ENCODE peak calls at places on chromosomes 12 and 14, in four cellular contexts. H is GM12865, Q is GM23338, T is GM06990. C is an unnamed sample.

GRCh38 chr14:32008602-32009193 is 68.4 kb upstream of the ARHGAP5 start:
- DNase-seq in Q (no peak), T (no peak), H (no peak), C (no peak)

GRCh38 chr14:96634481-96634880 is 132.3 kb downstream of the PAPOLA start:
- DNase-seq in Q (no peak), T (no peak), H (no peak), C (no peak)

GRCh38 chr12:109202770-109203169 is 86.4 kb downstream of the ACACB start:
- DNase-seq in H (no peak), Q (no peak), T (no peak), C (no peak)

GRCh38 chr14:89625988-89626806 is 209.2 kb upstream of the FOXN3 start:
- DNase-seq in Q (no peak), T (no peak), H (peak), C (no peak)

GRCh38 chr12:15088115-15088514 is 115.3 kb downstream of the PDE6H start:
- DNase-seq in T (no peak), Q (no peak), H (peak), C (no peak)

GRCh38 chr12:75568801-75569200 is 57.4 kb upstream of the KRR1 start:
- DNase-seq in T (no peak), H (no peak), Q (no peak), C (no peak)

GRCh38 chr12:45726594-45727300 is 2.8 kb upstream of the ARID2 start:
- DNase-seq in Q (peak), T (peak), H (peak), C (peak)

GRCh38 chr14:101761881-101762529 is 496 bp downstream of the PPP2R5C start:
- DNase-seq in T (peak), H (peak), Q (peak), C (no peak)

GRCh38 chr14:104723651-104724406 is at the start of gene ADSS1:
- DNase-seq in Q (peak), T (peak), H (peak), C (no peak)

GRCh38 chr14:70257526-70257925 is 68.8 kb upstream of the SLC8A3 start:
- DNase-seq in Q (peak), T (no peak), H (peak), C (no peak)

GRCh38 chr12:51821423-51822260 is 26.9 kb downstream of the FIGNL2 start:
- DNase-seq in Q (peak), H (no peak), T (no peak), C (no peak)

GRCh38 chr14:82394916-82395315 is 861.3 kb upstream of the SEL1L start:
- DNase-seq in T (no peak), H (no peak), Q (no peak), C (no peak)

GRCh38 chr12:5988659-5989116 is 43.6 kb upstream of the ANO2 start:
- DNase-seq in H (peak), T (peak), Q (peak), C (peak)

GRCh38 chr12:47735649-47736048 is 10.4 kb upstream of the ENDOU start:
- DNase-seq in T (no peak), Q (no peak), H (no peak), C (no peak)

GRCh38 chr14:54782803-54783659 is 119.6 kb downstream of the GCH1 start:
- DNase-seq in T (peak), Q (peak), H (peak), C (no peak)

GRCh38 chr12:110776410-110776809 is 33.7 kb upstream of the PPP1CC start:
- DNase-seq in H (peak), Q (no peak), T (peak), C (no peak)

GRCh38 chr14:105412768-105413541 is 6.7 kb upstream of the MTA1 start:
- DNase-seq in T (no peak), H (no peak), Q (no peak), C (no peak)

GRCh38 chr14:72549848-72550247 is 344.1 kb downstream of the DPF3 start:
- DNase-seq in H (no peak), T (no peak), Q (no peak), C (no peak)

GRCh38 chr14:92649934-92650545 is 98.4 kb downstream of the LGMN start:
- DNase-seq in Q (no peak), H (no peak), T (no peak), C (peak)

GRCh38 chr12:30877110-30877875 is 49.3 kb upstream of the TSPAN11 start:
- DNase-seq in H (no peak), T (no peak), Q (peak), C (no peak)

GRCh38 chr12:10957741-10958140 is 18.7 kb upstream of the TAS2R14 start:
- DNase-seq in Q (no peak), H (no peak), T (no peak), C (peak)

GRCh38 chr14:99078426-99078825 is 193.6 kb downstream of the BCL11B start:
- DNase-seq in H (no peak), T (no peak), Q (no peak), C (no peak)

DNA sequence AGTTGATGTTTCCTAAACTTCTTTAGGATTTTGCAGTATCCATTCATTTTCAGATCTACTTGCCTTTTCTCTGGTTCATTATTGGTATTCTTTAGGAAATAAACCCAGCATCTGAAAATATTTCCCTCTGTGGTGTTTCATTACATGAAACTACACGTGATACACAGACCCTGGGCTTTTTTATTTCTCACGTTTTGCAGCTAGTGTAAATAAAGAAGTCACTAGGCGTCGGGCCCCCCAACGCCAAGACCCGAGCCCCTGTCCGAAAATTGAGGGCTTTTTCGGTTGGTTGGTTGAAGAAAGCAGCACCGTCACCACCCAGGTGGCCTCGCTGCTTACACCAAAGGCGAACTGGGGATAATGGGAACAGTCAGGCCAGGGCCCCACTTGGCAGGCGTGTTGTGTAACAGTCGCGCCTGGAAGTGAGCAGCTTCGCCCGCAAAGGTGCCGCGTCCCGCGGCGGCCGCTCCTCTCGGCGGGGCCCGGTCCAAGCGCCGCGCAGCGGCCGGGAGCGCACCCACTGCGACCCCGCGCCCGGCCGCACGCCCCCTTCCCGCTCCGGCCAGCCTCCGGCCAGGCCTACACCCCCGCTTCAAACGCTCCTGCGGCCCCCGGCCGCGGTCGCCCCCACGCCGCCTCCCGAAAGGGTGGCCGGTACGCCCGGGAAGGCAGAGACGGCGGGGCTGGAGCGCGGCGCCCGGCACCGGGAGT is 1.2 kb downstream of the DUSP16 start:
- DNase-seq in Q (peak), H (peak), T (peak), C (peak)
- TF ChIP-seq CTCF in Q (no peak), H (no peak), T (no peak), C (no peak)

GRCh38 chr12:8947737-8948136 is 1.7 kb downstream of the M6PR start:
- DNase-seq in Q (no peak), H (peak), T (no peak), C (no peak)
- H3K4me3 ChIP-seq in Q (peak), H (peak), T (peak), C (no peak)

DNA sequence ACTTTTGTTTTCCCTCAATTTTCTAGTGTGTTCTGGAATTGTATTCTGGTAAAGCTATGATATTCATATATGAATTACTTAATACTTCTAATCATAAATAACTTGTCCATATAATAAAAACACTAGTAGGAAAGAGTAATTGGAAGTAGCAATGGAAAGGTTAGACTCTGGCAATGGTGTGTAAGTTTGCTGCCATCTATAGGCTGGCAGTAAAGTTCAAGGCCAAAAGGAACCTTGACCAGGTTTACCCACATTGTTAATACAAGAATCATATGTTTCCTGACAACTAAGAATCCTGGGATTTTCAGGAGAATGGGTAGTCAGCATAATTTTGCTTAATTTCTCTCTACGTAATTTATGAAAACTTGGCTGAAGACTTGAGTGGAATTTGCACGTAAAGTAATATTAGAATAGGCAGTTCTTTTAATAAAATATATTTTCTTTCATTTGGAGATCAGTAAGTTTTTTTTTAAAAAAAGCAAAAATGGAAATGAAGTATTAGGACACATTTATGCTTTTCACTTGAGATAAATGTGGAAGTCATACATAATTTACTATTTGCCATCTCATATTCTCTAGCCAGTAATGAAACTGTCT is 926.7 kb downstream of the GALC start:
- DNase-seq in H (no peak), T (no peak), Q (peak), C (no peak)
- TF ChIP-seq CTCF in H (no peak), T (no peak), Q (peak), C (peak)

DNA sequence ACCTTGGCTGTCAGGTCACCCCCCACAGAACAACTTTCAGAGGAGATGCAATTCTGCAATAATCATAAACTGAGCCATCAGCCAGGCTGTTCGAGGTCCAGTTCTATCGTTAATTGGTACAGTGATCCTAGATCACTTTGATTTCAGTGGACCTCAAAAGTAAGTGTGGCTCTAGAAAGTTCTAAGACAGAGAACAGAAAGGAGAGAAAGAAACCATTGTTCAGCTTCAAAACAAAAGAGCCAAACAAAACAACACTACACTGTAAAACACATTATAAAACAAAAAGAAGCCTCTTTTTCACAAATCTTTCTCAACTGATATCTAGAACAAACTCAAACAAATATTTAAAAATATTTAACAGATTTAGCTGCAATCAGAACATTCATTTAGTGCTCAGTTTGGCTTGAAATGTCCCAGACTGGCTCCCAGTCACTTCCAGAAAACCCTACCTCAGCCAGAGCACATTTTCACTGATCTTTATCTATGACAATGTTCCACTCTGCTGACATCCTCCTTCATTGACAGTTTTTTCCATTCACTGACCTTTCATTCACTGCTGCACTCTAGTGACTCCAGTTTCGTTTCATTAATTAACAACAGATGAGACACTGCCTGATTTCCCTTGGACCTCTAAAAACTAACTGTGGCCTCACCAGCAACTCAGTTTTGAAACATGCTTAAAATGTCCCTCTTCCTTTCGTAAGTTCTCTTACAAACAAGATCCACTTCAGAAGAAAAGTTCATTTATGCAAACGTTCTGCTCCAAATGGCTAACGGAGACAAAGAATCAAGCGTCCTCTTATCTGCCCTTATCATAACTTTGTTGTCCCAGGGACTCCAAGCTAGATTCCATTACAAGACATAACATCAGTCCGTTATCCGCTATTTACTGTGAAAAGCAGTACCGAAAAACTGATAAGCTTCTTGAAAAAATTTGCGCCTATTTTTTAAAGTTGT is 56.8 kb downstream of the DUSP16 start:
- DNase-seq in T (peak), Q (no peak), H (peak), C (peak)
- H3K4me3 ChIP-seq in T (peak), Q (no peak), H (peak), C (no peak)

GRCh38 chr12:29769162-29769820 is 14.5 kb downstream of the TMTC1 start:
- DNase-seq in Q (no peak), H (no peak), T (no peak), C (peak)
- TF ChIP-seq CTCF in Q (no peak), H (no peak), T (no peak), C (no peak)

GRCh38 chr12:93570552-93571359 is 1.7 kb upstream of the SOCS2 start:
- DNase-seq in Q (peak), T (peak), H (peak), C (peak)
- H3K4me3 ChIP-seq in Q (peak), T (peak), H (peak), C (peak)

GRCh38 chr14:36028665-36029064 is 147.9 kb downstream of the PTCSC3 start:
- DNase-seq in Q (no peak), H (no peak), T (no peak), C (no peak)

GRCh38 chr14:36022765-36023415 is 153.6 kb downstream of the PTCSC3 start:
- DNase-seq in Q (no peak), H (no peak), T (no peak), C (no peak)

GRCh38 chr14:36027354-36027753 is 149.2 kb downstream of the PTCSC3 start:
- DNase-seq in H (no peak), Q (no peak), T (no peak), C (no peak)

DNA sequence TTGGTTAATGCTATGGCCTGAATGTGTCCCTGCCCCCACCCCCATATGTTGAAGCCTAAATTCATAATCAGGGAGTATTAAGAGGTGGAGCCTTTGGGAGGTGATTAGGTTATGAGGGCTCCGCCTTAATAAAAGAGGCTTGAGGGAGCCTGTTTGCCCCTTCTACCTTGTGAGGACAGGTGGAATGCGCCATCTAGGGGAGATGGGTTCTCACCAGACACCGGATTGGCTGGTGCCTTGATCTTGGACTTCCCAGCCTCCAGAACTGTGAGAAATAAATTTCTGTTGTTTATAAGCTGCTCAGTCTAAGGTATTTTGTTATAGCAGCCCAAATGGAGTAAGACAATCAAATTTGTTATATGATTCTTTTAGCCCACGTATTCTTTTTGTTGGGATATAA is 148.3 kb downstream of the PTCSC3 start:
- DNase-seq in T (no peak), H (peak), Q (peak), C (no peak)
- TF ChIP-seq CTCF in T (peak), H (no peak), Q (peak), C (no peak)

GRCh38 chr12:56102683-56103065 is 1.7 kb upstream of the PA2G4 start:
- DNase-seq in T (no peak), H (no peak), Q (no peak), C (no peak)

GRCh38 chr12:56103823-56104108 is 593 bp upstream of the PA2G4 start:
- DNase-seq in H (no peak), T (no peak), Q (no peak), C (no peak)

GRCh38 chr12:56104815-56105476 is 587 bp downstream of the PA2G4 start:
- DNase-seq in T (no peak), Q (peak), H (peak), C (no peak)

GRCh38 chr12:56104109-56104814 is at the start of gene PA2G4:
- DNase-seq in T (peak), Q (peak), H (peak), C (peak)

DNA sequence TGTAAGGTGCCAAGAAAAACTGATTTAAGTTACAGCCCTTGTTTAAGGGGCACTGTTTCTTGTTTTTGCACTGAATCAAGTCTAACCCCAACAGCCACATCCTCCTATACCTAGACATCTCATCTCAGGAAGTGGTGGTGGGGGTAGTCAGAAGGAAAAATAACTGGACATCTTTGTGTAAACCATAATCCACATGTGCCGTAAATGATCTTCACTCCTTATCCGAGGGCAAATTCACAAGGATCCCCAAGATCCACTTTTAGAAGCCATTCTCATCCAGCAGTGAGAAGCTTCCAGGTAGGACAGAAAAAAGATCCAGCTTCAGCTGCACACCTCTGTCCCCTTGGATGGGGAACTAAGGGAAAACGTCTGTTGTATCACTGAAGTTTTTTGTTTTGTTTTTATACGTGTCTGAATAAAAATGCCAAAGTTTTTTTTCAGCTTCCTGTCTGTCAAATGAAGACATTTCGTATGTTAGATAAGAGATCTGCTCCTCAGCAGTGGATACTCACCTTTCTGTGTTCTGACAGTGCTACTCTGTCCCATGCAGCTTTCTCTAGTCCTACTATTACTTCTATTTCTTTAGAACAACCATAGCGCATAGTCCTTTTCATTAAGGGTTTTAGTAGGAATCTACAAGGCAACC is 1.2 kb upstream of the PA2G4 start:
- DNase-seq in Q (no peak), T (no peak), H (no peak), C (no peak)
- H3K4me3 ChIP-seq in Q (peak), T (peak), H (peak), C (peak)

GRCh38 chr12:53050426-53051057 is 677 bp downstream of the TNS2 start:
- DNase-seq in T (no peak), Q (no peak), H (no peak), C (peak)

GRCh38 chr12:53051881-53052412 is 2.1 kb downstream of the TNS2 start:
- DNase-seq in Q (no peak), H (no peak), T (no peak), C (no peak)

GRCh38 chr12:53052419-53053222 is 2.8 kb downstream of the TNS2 start:
- DNase-seq in T (no peak), H (no peak), Q (no peak), C (peak)

GRCh38 chr12:53049582-53050318 is at the start of gene TNS2:
- DNase-seq in H (no peak), Q (peak), T (no peak), C (no peak)

DNA sequence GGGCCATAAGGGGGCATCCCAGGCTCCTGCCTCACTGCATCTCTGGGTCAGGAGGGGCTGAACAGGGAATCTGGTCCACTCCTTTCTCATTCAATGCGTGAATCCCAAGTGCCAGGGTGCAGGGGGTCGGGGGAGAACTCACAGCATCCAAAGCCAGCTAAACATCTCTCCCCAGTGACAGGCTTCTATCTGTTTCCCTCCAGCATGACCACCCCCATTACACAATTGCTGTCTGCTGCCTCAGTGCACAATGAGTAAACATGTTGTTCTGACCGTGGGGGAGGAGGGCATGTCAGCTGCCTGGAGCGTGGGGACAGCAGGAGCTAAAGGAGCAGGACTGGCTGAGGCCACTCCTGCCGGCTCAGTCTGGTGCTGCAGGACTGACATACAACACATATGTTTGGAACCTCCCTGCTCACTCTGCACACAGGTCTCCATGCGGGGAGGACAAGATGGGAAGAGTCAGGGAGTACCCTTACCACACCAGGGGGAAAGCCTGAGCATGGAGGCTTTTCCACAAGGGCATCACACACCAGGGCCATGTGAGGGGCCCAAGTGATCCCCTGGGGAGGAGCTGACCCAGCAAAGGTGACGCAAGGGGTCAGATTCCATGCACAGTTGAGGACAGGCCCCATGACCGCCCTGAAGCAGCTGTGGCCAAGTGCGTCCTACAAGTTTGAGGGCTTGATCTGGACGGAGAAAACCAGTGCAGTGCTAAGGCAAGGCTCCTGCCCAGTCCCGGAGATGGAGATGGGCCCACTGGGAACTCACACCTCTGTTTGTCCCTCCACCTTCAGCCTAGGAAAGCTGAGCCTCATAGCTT is 1.4 kb downstream of the TNS2 start:
- DNase-seq in T (no peak), H (no peak), Q (no peak), C (no peak)
- TF ChIP-seq CTCF in T (no peak), H (no peak), Q (no peak), C (no peak)

C was measured in astrocyte of the spinal cord.